ENCODE peak calls at places on chromosomes 12 and 14, in seven cellular contexts. N is naive thymus-derived CD8-positive, alpha-beta T cell; G is tibial artery; O is HepG2; J is right atrium auricular region; T is stimulated activated CD4-positive, alpha-beta T cell treated with anti-CD3 and anti-CD28 coated beads, Interleukin-15, amount 100 ng/mL, for 24 hours; P is Daoy. D is an unnamed sample.

GRCh38 chr14:64474041-64474440 is 8.7 kb downstream of the AKAP5 start:
- DNase-seq in N (no peak), G (no peak), O (no peak), J (no peak), T (no peak), P (no peak), D (no peak)

GRCh38 chr14:74945261-74945851 is 10.0 kb downstream of the PGF start:
- DNase-seq in N (no peak), G (no peak), O (no peak), J (no peak), T (peak), P (peak), D (no peak)

GRCh38 chr12:49538740-49539403 is at the start of gene KCNH3:
- DNase-seq in N (peak), G (peak), O (no peak), J (peak), T (peak), P (peak), D (no peak)

GRCh38 chr12:29521951-29522350 is 24.5 kb upstream of the OVCH1 start:
- DNase-seq in N (no peak), G (no peak), O (no peak), J (no peak), T (no peak), P (no peak), D (no peak)

GRCh38 chr14:49303952-49304516 is 282.1 kb downstream of the RPS29 start:
- DNase-seq in N (no peak), G (no peak), O (no peak), J (no peak), T (no peak), P (no peak), D (no peak)

GRCh38 chr14:81402123-81402495 is 2.0 kb upstream of the STON2 start:
- DNase-seq in N (no peak), G (no peak), O (no peak), J (no peak), T (no peak), P (peak), D (no peak)

GRCh38 chr12:47811581-47812484 is 7.9 kb downstream of the HDAC7 start:
- DNase-seq in N (no peak), G (peak), O (no peak), J (peak), T (peak), P (peak), D (no peak)

GRCh38 chr12:123075591-123076171 is 75.2 kb downstream of the PITPNM2 start:
- DNase-seq in N (peak), G (no peak), O (peak), J (no peak), T (peak), P (peak), D (no peak)

GRCh38 chr12:81245458-81245857 is 167.6 kb downstream of the ACSS3 start:
- DNase-seq in N (no peak), G (no peak), O (no peak), J (no peak), T (no peak), P (no peak), D (no peak)

GRCh38 chr12:946656-947055 is 2.8 kb downstream of the RAD52 start:
- DNase-seq in N (no peak), G (no peak), O (no peak), J (no peak), T (no peak), P (no peak), D (no peak)

GRCh38 chr12:15599266-15600037 is 189.7 kb downstream of the EPS8 start:
- DNase-seq in N (no peak), G (no peak), O (no peak), J (peak), T (no peak), P (peak), D (no peak)

GRCh38 chr12:182381-182883 is 31.5 kb downstream of the SLC6A12 start:
- DNase-seq in N (peak), G (no peak), O (no peak), J (no peak), T (no peak), P (peak), D (no peak)

GRCh38 chr12:70557583-70558263 is 79.5 kb downstream of the PTPRB start:
- DNase-seq in N (no peak), G (no peak), O (peak), J (no peak), T (no peak), P (no peak), D (no peak)

GRCh38 chr14:75995372-75996041 is 9.9 kb downstream of the IFT43 start:
- DNase-seq in N (no peak), G (peak), O (no peak), J (peak), T (no peak), P (no peak), D (no peak)

GRCh38 chr14:88380405-88380804 is 5.1 kb upstream of the SPATA7 start:
- DNase-seq in N (no peak), G (no peak), O (no peak), J (no peak), T (no peak), P (no peak), D (no peak)

GRCh38 chr12:2580821-2581220 is 213.9 kb upstream of the FKBP4 start:
- DNase-seq in N (no peak), G (peak), O (no peak), J (no peak), T (no peak), P (peak), D (no peak)

GRCh38 chr14:57559561-57559960 is 65.9 kb upstream of the CCDC198 start:
- DNase-seq in N (no peak), G (no peak), O (no peak), J (no peak), T (no peak), P (no peak), D (no peak)

GRCh38 chr12:110636516-110636915 is 22.6 kb downstream of the TCTN1 start:
- DNase-seq in N (no peak), G (peak), O (no peak), J (no peak), T (no peak), P (no peak), D (no peak)